ENCODE peak calls at places on chromosomes 12 and 14, in five cellular contexts. N is fibroblast of pulmonary artery, C is fibroblast of mammary gland, O is tibial artery, K is foreskin keratinocyte. V is an unnamed sample.

GRCh38 chr14:79161576-79161975 is 991.4 kb downstream of the NRXN3 start:
- DNase-seq in C (peak; percentile 40), K (peak; percentile 39), N (peak; percentile 60), O (no peak), V (peak; percentile 64)

GRCh38 chr14:79764288-79764687 is 447.0 kb downstream of the DIO2 start:
- DNase-seq in O (no peak), C (no peak), N (no peak), K (no peak), V (no peak)

GRCh38 chr12:124592481-124593160 is 25.2 kb upstream of the NCOR2 start:
- DNase-seq in K (no peak), C (no peak), N (no peak), O (no peak), V (no peak)

GRCh38 chr12:104219908-104220404 is 4.4 kb downstream of the TXNRD1 start:
- DNase-seq in N (peak; percentile 72), K (peak; percentile 96), C (peak; percentile 83), O (peak; percentile 45), V (peak; percentile 96)

GRCh38 chr14:94394594-94395305 is 6.3 kb upstream of the SERPINA1 start:
- DNase-seq in C (peak; percentile 89), N (peak; percentile 94), K (no peak), O (peak; percentile 70), V (peak; percentile 88)

GRCh38 chr14:50363734-50364113 is 33.0 kb downstream of the CDKL1 start:
- DNase-seq in N (peak; percentile 52), C (peak; percentile 28), K (peak; percentile 42), O (no peak), V (no peak)

GRCh38 chr12:49428652-49429549 is 61.6 kb downstream of the SPATS2 start:
- DNase-seq in K (peak; percentile 72), N (peak; percentile 83), C (peak; percentile 82), O (no peak), V (peak; percentile 56)

GRCh38 chr14:90795744-90796143 is 20.5 kb downstream of the TTC7B start:
- DNase-seq in C (peak; percentile 87), N (peak; percentile 81), K (peak; percentile 85), O (no peak), V (peak; percentile 55)

GRCh38 chr12:82857911-82858533 is 171.3 kb downstream of the TMTC2 start:
- DNase-seq in K (peak; percentile 19), N (no peak), O (no peak), C (no peak), V (no peak)

GRCh38 chr14:65639216-65639615 is 226.7 kb downstream of the FUT8 start:
- DNase-seq in C (peak; percentile 6), O (no peak), N (peak; percentile 25), K (peak; percentile 44), V (no peak)

GRCh38 chr14:33914676-33915516 is 36.0 kb downstream of the EGLN3 start:
- DNase-seq in N (peak; percentile 90), C (peak; percentile 74), O (no peak), K (peak; percentile 79), V (peak; percentile 72)

DNA sequence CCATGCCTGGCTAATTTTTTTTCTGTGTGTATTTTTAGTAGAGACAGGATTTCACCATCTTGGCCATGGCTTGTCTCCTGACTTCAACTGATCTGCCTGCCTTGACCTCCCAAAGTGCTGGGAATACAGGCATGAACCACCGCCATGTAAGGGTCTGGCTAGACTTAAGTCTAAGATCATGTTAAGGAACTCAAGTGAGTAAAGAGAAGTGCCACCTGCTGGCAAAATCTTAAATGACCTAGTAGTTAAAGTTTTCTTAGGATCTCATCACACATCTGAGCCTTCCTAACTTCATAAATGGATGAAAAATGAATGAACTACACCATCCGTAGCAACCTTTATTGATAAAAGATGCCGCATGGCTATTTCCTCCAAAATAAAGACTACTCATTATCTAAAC is 1.7 kb upstream of the C12orf56 start:
- DNase-seq in C (peak; percentile 71), O (no peak), N (peak; percentile 74), K (no peak), V (peak; percentile 58)
- TF ChIP-seq CTCF in C (peak; percentile 42), O (no peak), N (peak; percentile 45), K (peak; percentile 64), V (peak; percentile 36)

GRCh38 chr12:53025250-53025649 is 19.0 kb downstream of the EIF4B start:
- DNase-seq in C (no peak), O (no peak), K (no peak), N (no peak), V (no peak)
- TF ChIP-seq CTCF in C (no peak), O (no peak), K (no peak), N (no peak), V (no peak)

DNA sequence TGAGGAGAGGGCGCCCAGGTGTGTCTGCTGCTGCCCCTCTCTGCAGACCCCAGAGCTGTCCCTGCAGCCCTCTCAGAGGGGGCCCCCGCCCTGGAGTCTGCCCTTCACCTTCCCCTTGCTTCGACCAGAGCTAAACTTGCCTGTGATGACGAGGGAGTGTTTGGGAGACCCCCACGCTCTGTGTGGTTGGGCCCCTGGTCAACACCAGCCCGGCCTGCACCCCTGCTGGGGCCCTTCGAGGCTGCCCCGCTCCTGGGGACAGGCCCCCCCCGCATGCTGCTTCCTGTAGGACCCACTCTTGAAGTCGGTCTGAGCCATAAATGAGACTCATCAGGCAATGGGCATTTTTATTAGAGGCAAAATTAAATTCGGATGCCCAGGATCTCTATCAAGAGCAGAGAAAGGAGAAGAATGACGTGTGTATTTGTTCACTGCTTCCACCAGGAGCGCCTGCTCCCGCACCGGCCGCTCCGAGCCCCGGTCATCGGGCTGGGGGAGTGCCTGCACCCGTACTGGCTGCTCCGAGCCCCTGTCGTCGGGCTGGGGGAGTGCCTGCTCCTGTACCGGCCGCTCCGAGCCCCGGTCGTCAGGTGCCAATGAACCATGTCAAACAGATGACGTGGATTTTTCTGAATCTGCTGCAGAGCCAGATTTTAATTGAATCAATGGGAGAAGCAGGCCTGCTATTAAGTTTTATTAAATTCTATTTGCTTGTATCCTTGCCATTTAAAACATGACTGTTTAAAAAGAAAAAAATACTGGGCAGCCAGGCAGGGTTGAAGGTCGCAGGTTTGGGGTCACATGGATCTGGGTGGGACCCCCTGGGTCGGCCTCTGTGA is 47.7 kb downstream of the NOC4L start:
- DNase-seq in O (no peak), K (no peak), C (no peak), N (no peak), V (no peak)
- TF ChIP-seq CTCF in O (no peak), K (no peak), C (no peak), N (no peak), V (no peak)

DNA sequence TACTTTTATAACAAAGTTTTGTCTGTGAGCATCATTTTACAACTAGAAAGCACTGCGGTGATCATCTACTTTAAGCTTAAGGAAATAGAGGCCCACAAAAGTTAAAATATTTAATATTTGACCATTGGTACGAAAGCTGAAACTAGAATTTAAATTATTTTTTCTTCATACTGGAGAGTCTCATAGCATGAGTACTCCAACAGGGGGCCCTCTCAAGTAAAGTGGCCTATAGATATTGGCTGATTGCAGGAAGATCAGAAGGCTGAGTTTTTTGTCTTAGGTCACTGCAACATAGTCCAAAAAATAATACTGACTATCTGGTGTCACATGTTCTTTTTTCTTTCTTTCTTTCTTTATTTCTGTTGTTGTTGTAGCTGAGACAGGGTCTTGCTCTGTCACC is 75.3 kb upstream of the ZDHHC17 start:
- DNase-seq in O (no peak), N (no peak), C (peak; percentile 22), K (no peak), V (no peak)
- TF ChIP-seq CTCF in O (no peak), N (peak; percentile 27), C (peak; percentile 44), K (peak; percentile 48), V (peak; percentile 19)

V was measured in MCF 10A.